ENCODE peak calls at places on chromosome 10, in nine cellular contexts. R is adrenal gland, C is sigmoid colon, A is body of pancreas, W is testis, X is transverse colon, J is uterus, B is prostate gland, E is HCT116. Y is an unnamed sample.

GRCh38 chr10:7544203-7544602 is 122.6 kb downstream of the ITIH5 start:
- DNase-seq in R (no peak), C (no peak), A (no peak), W (no peak), X (no peak), J (no peak), B (no peak), E (no peak), Y (no peak)

GRCh38 chr10:46028584-46029570 is 1.5 kb downstream of the NCOA4 start:
- DNase-seq in R (no peak), C (no peak), A (peak; percentile 65), W (no peak), X (peak; percentile 33), J (no peak), B (no peak), E (peak; percentile 71), Y (no peak)

GRCh38 chr10:58435297-58435696 is 50.1 kb downstream of the TFAM start:
- DNase-seq in R (peak; percentile 69), C (no peak), A (no peak), W (no peak), X (peak; percentile 23), J (no peak), B (no peak), E (peak; percentile 88), Y (no peak)

GRCh38 chr10:116197961-116198360 is 75.0 kb downstream of the GFRA1 start:
- DNase-seq in R (no peak), C (no peak), A (no peak), W (no peak), X (no peak), J (no peak), B (no peak), E (no peak), Y (no peak)

GRCh38 chr10:122459586-122460273 is 1.6 kb upstream of the HTRA1 start:
- DNase-seq in R (no peak), C (no peak), A (no peak), W (no peak), X (no peak), J (peak; percentile 49), B (no peak), E (no peak), Y (no peak)

GRCh38 chr10:86393401-86393800 is 26.8 kb upstream of the GRID1 start:
- DNase-seq in R (no peak), C (no peak), A (no peak), W (no peak), X (no peak), J (no peak), B (no peak), E (no peak), Y (no peak)

GRCh38 chr10:124035928-124036558 is 57.4 kb downstream of the CHST15 start:
- DNase-seq in R (peak; percentile 39), C (no peak), A (no peak), W (no peak), X (peak; percentile 78), J (no peak), B (peak; percentile 21), E (no peak), Y (peak; percentile 40)

GRCh38 chr10:15027741-15028140 is 16.0 kb upstream of the OLAH start:
- DNase-seq in R (no peak), C (no peak), A (no peak), W (peak; percentile 26), X (no peak), J (no peak), B (no peak), E (no peak), Y (no peak)

GRCh38 chr10:131231323-131231964 is 80.1 kb downstream of the TCERG1L start:
- DNase-seq in R (no peak), C (no peak), A (no peak), W (no peak), X (no peak), J (no peak), B (no peak), E (no peak), Y (peak; percentile 2)

GRCh38 chr10:62560207-62560819 is 186.1 kb downstream of the ZNF365 start:
- DNase-seq in R (no peak), C (peak; percentile 85), A (peak; percentile 19), W (no peak), X (peak; percentile 16), J (peak; percentile 49), B (no peak), E (no peak), Y (peak; percentile 33)

GRCh38 chr10:33157108-33157507 is 177.4 kb downstream of the NRP1 start:
- DNase-seq in R (no peak), C (no peak), A (no peak), W (no peak), X (no peak), J (no peak), B (no peak), E (no peak), Y (no peak)

GRCh38 chr10:63711866-63712716 is 190.9 kb downstream of the REEP3 start:
- DNase-seq in R (peak; percentile 94), C (peak; percentile 98), A (peak; percentile 100), W (peak; percentile 89), X (peak; percentile 95), J (peak; percentile 85), B (peak; percentile 99), E (peak; percentile 99), Y (peak; percentile 93)

GRCh38 chr10:44569193-44570091 is 184.5 kb upstream of the CXCL12 start:
- DNase-seq in R (peak; percentile 28), C (no peak), A (no peak), W (peak; percentile 42), X (no peak), J (no peak), B (no peak), E (no peak), Y (no peak)

GRCh38 chr10:117425908-117426566 is 50.8 kb upstream of the PDZD8 start:
- DNase-seq in R (no peak), C (no peak), A (no peak), W (no peak), X (no peak), J (no peak), B (no peak), E (no peak), Y (no peak)

GRCh38 chr10:117424789-117425649 is 49.8 kb upstream of the PDZD8 start:
- DNase-seq in R (no peak), C (no peak), A (no peak), W (no peak), X (no peak), J (no peak), B (no peak), E (no peak), Y (no peak)

GRCh38 chr10:117421985-117422384 is 46.7 kb upstream of the PDZD8 start:
- DNase-seq in R (no peak), C (no peak), A (no peak), W (no peak), X (no peak), J (no peak), B (no peak), E (no peak), Y (no peak)

GRCh38 chr10:117420768-117421167 is 45.5 kb upstream of the PDZD8 start:
- DNase-seq in R (no peak), C (no peak), A (no peak), W (no peak), X (no peak), J (no peak), B (no peak), E (no peak), Y (no peak)

DNA sequence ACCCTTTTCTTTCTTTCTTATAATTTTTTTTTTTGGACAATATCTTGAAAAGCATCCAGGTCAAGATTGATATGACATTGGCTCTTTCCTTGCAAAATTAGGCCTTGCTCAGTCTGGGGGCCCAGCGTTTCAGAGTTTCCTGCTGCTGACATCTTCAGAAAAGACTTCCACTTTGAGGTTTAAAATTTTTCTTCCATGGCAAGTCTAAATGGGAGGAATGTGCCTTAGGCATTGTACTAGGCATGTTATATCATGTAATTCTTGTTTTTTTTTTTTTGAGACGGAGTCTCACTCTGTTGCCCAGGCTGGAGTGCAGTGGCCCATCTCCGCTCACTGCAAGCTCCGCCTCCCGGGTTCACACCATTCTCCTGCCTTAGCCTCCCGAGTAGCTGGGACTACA is 48.9 kb upstream of the PDZD8 start:
- DNase-seq in R (no peak), C (no peak), A (no peak), W (no peak), X (no peak), J (no peak), B (no peak), E (no peak), Y (no peak)
- TF ChIP-seq POLR2A in R (no peak), C (no peak), A (no peak), W (no peak), X (no peak), J (no peak), B (no peak), E (no peak), Y (no peak)

DNA sequence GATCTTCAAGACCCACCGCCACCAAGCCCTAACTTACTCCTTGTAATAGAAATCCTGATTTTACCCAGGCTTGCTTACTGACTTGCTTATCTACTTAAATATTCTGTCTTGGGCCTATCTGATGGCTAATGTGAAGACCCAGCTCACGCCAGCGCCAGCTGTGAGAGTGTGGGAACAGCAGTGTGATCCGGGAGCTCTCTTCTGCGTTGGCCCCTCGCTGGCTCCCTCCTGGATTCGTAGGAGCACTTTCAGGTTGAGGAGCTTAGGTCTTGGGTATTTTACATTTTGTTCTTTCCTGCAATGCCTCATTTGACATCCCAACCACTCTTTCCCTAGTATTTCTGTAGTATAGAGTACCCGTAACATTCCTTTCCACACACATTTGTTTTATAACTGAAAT is 51.7 kb downstream of the CREM start:
- DNase-seq in R (no peak), C (no peak), A (no peak), W (no peak), X (no peak), J (no peak), B (no peak), E (no peak), Y (no peak)
- H3K9me3 ChIP-seq in R (no peaks in the 10 kb centered on the region), C (no peaks in the 10 kb centered on the region), A (no peaks in the 10 kb centered on the region), W (no peaks in the 10 kb centered on the region), X (no peaks in the 10 kb centered on the region), J (no peaks in the 10 kb centered on the region), B (no peaks in the 10 kb centered on the region), E (no peaks in the 10 kb centered on the region), Y (no peaks in the 10 kb centered on the region)

DNA sequence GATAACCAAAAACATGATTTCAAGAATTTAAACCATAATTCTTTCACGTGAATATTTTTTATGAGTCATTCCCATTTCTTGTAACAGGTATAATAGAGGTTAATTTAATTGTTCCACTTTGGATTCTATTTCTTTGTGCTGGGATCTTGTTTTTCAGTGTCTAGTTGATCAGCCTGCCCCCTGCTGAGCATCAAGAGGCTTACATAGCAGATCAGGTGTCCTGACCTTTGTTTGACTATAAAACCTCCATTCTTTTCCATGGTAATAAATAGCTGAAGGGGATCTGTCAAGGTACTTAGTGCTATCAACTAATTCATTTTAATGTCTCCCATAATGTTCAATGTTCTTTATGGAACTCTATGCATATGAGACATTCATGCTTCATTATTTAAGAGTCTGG is 4.9 kb downstream of the COL17A1 start:
- DNase-seq in R (no peak), C (no peak), A (peak; percentile 22), W (peak; percentile 46), X (peak; percentile 28), J (no peak), B (no peak), E (peak; percentile 59), Y (no peak)
- TF ChIP-seq POLR2A in R (no peak), C (no peak), A (no peak), W (no peak), X (no peak), J (no peak), B (no peak), E (no peak), Y (no peak)

DNA sequence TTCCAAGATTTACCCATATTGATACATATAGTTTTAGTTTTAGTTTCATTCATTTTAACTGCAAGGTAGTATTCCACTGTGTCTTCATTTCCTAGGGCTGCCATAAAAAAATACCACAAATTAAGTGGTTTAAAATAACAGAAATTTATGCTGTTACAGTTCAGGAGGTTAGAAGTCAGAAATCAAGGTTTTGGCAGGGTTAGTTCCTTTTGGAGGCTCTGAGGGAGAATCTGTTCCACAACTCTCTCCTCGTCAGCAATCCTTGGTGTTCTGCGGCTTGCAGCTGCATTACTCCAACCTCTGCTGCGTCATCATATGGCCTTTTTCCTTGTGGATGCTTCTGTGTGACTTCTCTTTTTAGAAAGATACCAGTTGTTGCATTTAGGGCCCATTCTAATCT is 176.2 kb downstream of the DNAJC1 start:
- DNase-seq in R (no peak), C (no peak), A (no peak), W (no peak), X (no peak), J (no peak), B (no peak), E (no peak), Y (no peak)
- H3K9me3 ChIP-seq in R (no peaks in the 10 kb centered on the region), C (no peaks in the 10 kb centered on the region), A (no peaks in the 10 kb centered on the region), W (no peaks in the 10 kb centered on the region), X (peaks cover 40% of the 10 kb centered on the region), J (peaks cover 9% of the 10 kb centered on the region), B (no peaks in the 10 kb centered on the region), E (no peaks in the 10 kb centered on the region), Y (peaks cover 17% of the 10 kb centered on the region)

Y was measured in heart left ventricle.